ENCODE peak calls at places on chromosomes 5 and 9, in six cellular contexts. M, S, E, Z, L and X are unnamed samples.

GRCh38 chr5:69527128-69527745 is 32.8 kb upstream of the GTF2H2C start:
- DNase-seq in M (no peak), S (no peak), E (no peak), Z (no peak), L (no peak), X (no peak)

GRCh38 chr5:83125560-83125959 is 48.2 kb downstream of the XRCC4 start:
- DNase-seq in M (no peak), S (no peak), E (peak), Z (no peak), L (no peak), X (no peak)

GRCh38 chr5:107425541-107426031 is 245.2 kb downstream of the EFNA5 start:
- DNase-seq in M (no peak), S (no peak), E (no peak), Z (peak), L (peak), X (no peak)

GRCh38 chr9:126516936-126517750 is 96.6 kb upstream of the LMX1B start:
- DNase-seq in M (peak), S (peak), E (peak), Z (peak), L (peak), X (no peak)

GRCh38 chr5:174618589-174618988 is 105.8 kb upstream of the MSX2 start:
- DNase-seq in M (no peak), S (no peak), E (no peak), Z (no peak), L (no peak), X (no peak)

GRCh38 chr5:109224276-109224675 is 185.5 kb downstream of the PJA2 start:
- DNase-seq in M (no peak), S (no peak), E (no peak), Z (no peak), L (no peak), X (no peak)

GRCh38 chr9:107127608-107128007 is 155.5 kb upstream of the RAD23B start:
- DNase-seq in M (no peak), S (no peak), E (peak), Z (no peak), L (peak), X (no peak)

GRCh38 chr5:2746642-2747041 is 4.8 kb downstream of the IRX2 start:
- DNase-seq in M (no peak), S (no peak), E (peak), Z (peak), L (no peak), X (peak)

GRCh38 chr5:134436523-134437339 is 25.1 kb upstream of the CDKN2AIPNL start:
- DNase-seq in M (peak), S (peak), E (no peak), Z (peak), L (peak), X (peak)

GRCh38 chr9:137593176-137593575 is 2.9 kb upstream of the ZMYND19 start:
- DNase-seq in M (no peak), S (no peak), E (no peak), Z (no peak), L (no peak), X (no peak)

GRCh38 chr5:123181394-123181801 is 92.4 kb downstream of the PRDM6 start:
- DNase-seq in M (no peak), S (no peak), E (no peak), Z (no peak), L (no peak), X (no peak)

GRCh38 chr5:158943057-158943456 is 156.7 kb downstream of the EBF1 start:
- DNase-seq in M (peak), S (peak), E (no peak), Z (peak), L (peak), X (no peak)

GRCh38 chr5:57779383-57780223 is 297.0 kb upstream of the ACTBL2 start:
- DNase-seq in M (peak), S (peak), E (peak), Z (peak), L (peak), X (no peak)

GRCh38 chr5:122053181-122054109 is 24.6 kb downstream of the LOX start:
- DNase-seq in M (peak), S (no peak), E (no peak), Z (no peak), L (no peak), X (no peak)

GRCh38 chr9:124810513-124811355 is 33.8 kb downstream of the OLFML2A start:
- DNase-seq in M (no peak), S (no peak), E (peak), Z (peak), L (peak), X (no peak)

GRCh38 chr5:107670927-107671741 is at the start of gene EFNA5:
- DNase-seq in M (peak), S (peak), E (peak), Z (peak), L (peak), X (no peak)

GRCh38 chr9:105475302-105475701 is 27.5 kb downstream of the FSD1L start:
- DNase-seq in M (no peak), S (no peak), E (peak), Z (peak), L (peak), X (no peak)

GRCh38 chr5:109812698-109813097 is 123.0 kb downstream of the MAN2A1 start:
- DNase-seq in M (no peak), S (no peak), E (no peak), Z (no peak), L (no peak), X (no peak)

GRCh38 chr9:71285191-71285656 is 163.8 kb upstream of the TRPM3 start:
- DNase-seq in M (peak), S (peak), E (peak), Z (peak), L (peak), X (peak)

GRCh38 chr5:172869734-172870133 is 35.7 kb downstream of the ERGIC1 start:
- DNase-seq in M (no peak), S (no peak), E (no peak), Z (no peak), L (peak), X (no peak)

GRCh38 chr5:172868436-172868923 is 34.4 kb downstream of the ERGIC1 start:
- DNase-seq in M (no peak), S (no peak), E (no peak), Z (peak), L (peak), X (no peak)

GRCh38 chr5:172867761-172868435 is 33.8 kb downstream of the ERGIC1 start:
- DNase-seq in M (no peak), S (no peak), E (no peak), Z (no peak), L (no peak), X (no peak)

GRCh38 chr5:172870261-172870806 is 36.3 kb downstream of the ERGIC1 start:
- DNase-seq in M (peak), S (no peak), E (no peak), Z (peak), L (peak), X (no peak)

GRCh38 chr5:172868924-172869565 is 35.0 kb downstream of the ERGIC1 start:
- DNase-seq in M (peak), S (no peak), E (no peak), Z (peak), L (peak), X (no peak)
- TF ChIP-seq CTCF in M (peak), S (no peak), E (no peak), Z (peak), L (peak), X (no peak)

GRCh38 chr5:41281215-41281810 is 68.0 kb upstream of the C6 start:
- DNase-seq in M (no peak), S (no peak), E (no peak), Z (no peak), L (no peak), X (no peak)

GRCh38 chr5:41284938-41285337 is 71.6 kb upstream of the C6 start:
- DNase-seq in M (no peak), S (no peak), E (no peak), Z (no peak), L (no peak), X (no peak)

GRCh38 chr5:41275813-41276512 is 62.6 kb upstream of the C6 start:
- DNase-seq in M (no peak), S (no peak), E (no peak), Z (no peak), L (no peak), X (no peak)

GRCh38 chr5:41279040-41279439 is 65.7 kb upstream of the C6 start:
- DNase-seq in M (no peak), S (no peak), E (no peak), Z (no peak), L (peak), X (no peak)
- TF ChIP-seq CTCF in M (no peak), S (no peak), E (no peak), Z (no peak), L (no peak), X (no peak)

DNA sequence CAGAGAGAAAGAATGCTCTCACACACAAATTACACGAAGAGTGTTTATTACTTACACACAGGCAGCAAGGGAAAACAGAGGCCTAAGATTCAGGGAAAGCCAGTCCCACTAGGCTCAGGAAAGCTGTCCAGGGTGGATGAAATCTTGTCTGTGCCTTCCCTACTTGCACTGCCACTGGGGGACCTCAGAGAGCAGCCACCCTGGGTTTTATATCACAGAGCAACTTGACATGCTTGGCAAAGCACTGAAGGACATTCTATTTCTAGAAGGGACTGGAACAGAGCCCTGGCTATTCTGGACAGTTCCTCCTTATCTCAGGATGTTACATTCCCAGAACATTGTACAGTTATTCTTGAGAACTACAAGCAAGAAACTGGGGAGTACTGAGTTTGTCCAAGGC is 7.5 kb upstream of the PRSS3 start:
- DNase-seq in M (peak), S (no peak), E (no peak), Z (no peak), L (no peak), X (no peak)
- TF ChIP-seq CTCF in M (peak), S (no peak), E (no peak), Z (no peak), L (no peak), X (no peak)

DNA sequence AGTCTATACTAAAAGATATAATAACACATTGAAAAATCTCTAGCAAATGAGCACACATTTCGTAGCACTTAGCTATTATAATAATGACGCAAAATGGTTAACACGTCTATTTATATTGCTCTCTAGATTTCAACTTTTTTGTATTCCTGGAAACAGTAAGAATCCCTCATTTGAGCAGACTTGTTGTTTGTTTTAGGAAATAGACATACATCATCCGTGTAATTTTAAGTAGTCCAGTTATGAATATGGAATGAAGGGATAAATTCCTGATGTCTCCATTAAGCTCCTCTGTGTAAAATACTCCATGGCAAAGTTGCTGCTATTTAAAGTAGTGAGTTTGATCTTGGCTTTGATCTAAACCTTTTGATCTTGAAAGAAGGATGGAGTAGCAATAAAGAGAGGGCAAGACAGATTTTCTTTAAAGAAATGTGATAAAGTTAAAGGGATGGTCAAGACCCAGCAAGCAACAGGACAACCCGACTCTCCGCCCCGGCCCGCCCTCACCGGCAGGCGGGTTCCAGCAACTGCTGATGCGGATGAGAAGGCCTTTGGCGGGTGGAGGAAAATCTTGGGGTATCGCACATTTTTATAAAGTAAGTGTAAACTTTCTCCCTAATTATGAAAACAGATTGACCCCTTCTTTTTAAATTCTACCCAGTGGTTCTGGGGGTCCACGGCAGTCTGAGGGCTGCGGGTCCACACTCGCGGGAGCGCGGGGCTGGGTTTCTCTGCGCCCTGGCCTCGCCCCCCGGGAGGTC is 277.4 kb downstream of the AOPEP start:
- DNase-seq in M (peak), S (peak), E (peak), Z (peak), L (peak), X (no peak)
- TF ChIP-seq CTCF in M (peak), S (no peak), E (no peak), Z (no peak), L (peak), X (no peak)

DNA sequence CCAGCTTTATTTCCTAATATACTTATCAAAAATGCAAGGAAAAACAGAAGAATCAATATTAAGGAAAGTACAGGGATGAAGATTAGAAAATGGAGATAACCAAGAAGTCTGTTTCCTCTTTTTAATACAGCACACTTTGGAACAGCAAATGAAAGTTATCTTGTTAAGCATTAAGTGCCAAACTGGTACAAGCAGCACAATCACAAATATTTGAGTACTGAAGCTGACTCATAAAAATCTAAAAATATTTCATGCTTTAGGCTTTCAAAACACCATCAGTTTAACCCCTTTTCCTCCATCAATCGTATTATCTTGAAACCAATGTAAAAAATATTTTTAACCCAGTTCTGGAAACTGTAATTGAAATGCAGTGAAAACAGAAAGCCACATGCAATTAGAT is 2.7 kb downstream of the FBXW11 start:
- DNase-seq in M (no peak), S (no peak), E (no peak), Z (no peak), L (no peak), X (peak)
- TF ChIP-seq CTCF in M (no peak), S (no peak), E (no peak), Z (no peak), L (no peak), X (no peak)

GRCh38 chr9:19583890-19584289 is 175.1 kb downstream of the ACER2 start:
- DNase-seq in M (no peak), S (no peak), E (peak), Z (no peak), L (no peak), X (no peak)
- TF ChIP-seq CTCF in M (no peak), S (no peak), E (no peak), Z (peak), L (no peak), X (peak)

GRCh38 chr5:6291961-6292360 is 86.4 kb downstream of the MED10 start:
- DNase-seq in M (no peak), S (no peak), E (peak), Z (peak), L (peak), X (no peak)
- TF ChIP-seq CTCF in M (peak), S (peak), E (peak), Z (peak), L (peak), X (peak)

GRCh38 chr5:89722538-89722937 is 687.0 kb downstream of the CETN3 start:
- DNase-seq in M (no peak), S (no peak), E (no peak), Z (no peak), L (no peak), X (no peak)
- TF ChIP-seq CTCF in M (no peak), S (no peak), E (no peak), Z (no peak), L (no peak), X (no peak)

GRCh38 chr9:32161720-32162119 is 222.7 kb upstream of the ACO1 start:
- DNase-seq in M (no peak), S (peak), E (no peak), Z (no peak), L (no peak), X (no peak)
- TF ChIP-seq CTCF in M (no peak), S (no peak), E (no peak), Z (no peak), L (no peak), X (no peak)

GRCh38 chr9:113158446-113158845 is 7.6 kb downstream of the SLC31A2 start:
- DNase-seq in M (no peak), S (no peak), E (no peak), Z (no peak), L (no peak), X (no peak)

GRCh38 chr9:113154471-113154870 is 3.7 kb downstream of the SLC31A2 start:
- DNase-seq in M (no peak), S (no peak), E (no peak), Z (peak), L (peak), X (no peak)

GRCh38 chr9:113154936-113155335 is 4.1 kb downstream of the SLC31A2 start:
- DNase-seq in M (no peak), S (no peak), E (no peak), Z (no peak), L (no peak), X (no peak)

GRCh38 chr9:113155911-113156559 is 5.2 kb downstream of the SLC31A2 start:
- DNase-seq in M (no peak), S (no peak), E (no peak), Z (no peak), L (no peak), X (no peak)

GRCh38 chr9:113156880-113157279 is 6.1 kb downstream of the SLC31A2 start:
- DNase-seq in M (no peak), S (no peak), E (no peak), Z (no peak), L (no peak), X (no peak)
- TF ChIP-seq CTCF in M (no peak), S (no peak), E (no peak), Z (no peak), L (no peak), X (no peak)